ENCODE peak calls at places on chromosome 15, in four cellular contexts. L is HepG2, D is K562, P is H1. F is an unnamed sample.

GRCh38 chr15:83842281-83842680 is 188.4 kb downstream of the ADAMTSL3 start:
- DNase-seq in L (no peak), P (no peak), D (no peak), F (no peak)

GRCh38 chr15:69317392-69317841 is 18.7 kb downstream of the PAQR5 start:
- DNase-seq in L (no peak), D (no peak), P (no peak), F (no peak)

GRCh38 chr15:59611277-59612260 is at the start of gene GCNT3:
- DNase-seq in D (no peak), P (no peak), L (peak), F (peak)

GRCh38 chr15:52103217-52104207 is 9.1 kb downstream of the BCL2L10 start:
- DNase-seq in D (no peak), L (peak), P (no peak), F (peak)

GRCh38 chr15:70832176-70832575 is 21.8 kb downstream of the LARP6 start:
- DNase-seq in D (no peak), P (no peak), L (no peak), F (no peak)

GRCh38 chr15:80701676-80702311 is 6.7 kb downstream of the ABHD17C start:
- DNase-seq in D (no peak), L (no peak), P (no peak), F (no peak)

GRCh38 chr15:69359724-69360123 is 54.4 kb upstream of the KIF23 start:
- DNase-seq in D (no peak), L (no peak), P (no peak), F (peak)

GRCh38 chr15:61049934-61050333 is 179.2 kb downstream of the RORA start:
- DNase-seq in D (no peak), L (peak), P (no peak), F (peak)

GRCh38 chr15:23759964-23760363 is 72.9 kb upstream of the NDN start:
- DNase-seq in L (no peak), D (no peak), P (no peak), F (peak)

GRCh38 chr15:100995471-100996430 is 76.6 kb downstream of the LRRK1 start:
- DNase-seq in D (no peak), P (no peak), L (no peak), F (no peak)

GRCh38 chr15:88476635-88477038 is 9.1 kb downstream of the MRPS11 start:
- DNase-seq in L (peak), P (no peak), D (peak), F (peak)

GRCh38 chr15:55743615-55743978 is 645 bp upstream of the PRTG start:
- DNase-seq in D (no peak), L (no peak), P (no peak), F (peak)

GRCh38 chr15:40875996-40876740 is 2.1 kb upstream of the RHOV start:
- DNase-seq in D (no peak), L (no peak), P (no peak), F (no peak)

GRCh38 chr15:73081321-73081958 is 29.2 kb downstream of the NEO1 start:
- DNase-seq in D (peak), L (peak), P (no peak), F (peak)
- TF ChIP-seq JUN in D (no peak), L (no peak), P (no peak), F (no peak)

GRCh38 chr15:38197553-38197952 is 55.1 kb upstream of the SPRED1 start:
- DNase-seq in D (no peak), P (no peak), L (peak), F (no peak)

GRCh38 chr15:38205502-38206235 is 47.0 kb upstream of the SPRED1 start:
- DNase-seq in L (no peak), P (no peak), D (no peak), F (no peak)

GRCh38 chr15:38202356-38202755 is 50.3 kb upstream of the SPRED1 start:
- DNase-seq in P (no peak), L (no peak), D (no peak), F (no peak)

GRCh38 chr15:38196116-38196515 is 56.5 kb upstream of the SPRED1 start:
- DNase-seq in D (no peak), P (no peak), L (no peak), F (no peak)

GRCh38 chr15:38201714-38202113 is 50.9 kb upstream of the SPRED1 start:
- DNase-seq in D (no peak), P (no peak), L (peak), F (no peak)
- TF ChIP-seq HDAC2 in D (no peak), P (no peak), L (no peak), F (no peak)

DNA sequence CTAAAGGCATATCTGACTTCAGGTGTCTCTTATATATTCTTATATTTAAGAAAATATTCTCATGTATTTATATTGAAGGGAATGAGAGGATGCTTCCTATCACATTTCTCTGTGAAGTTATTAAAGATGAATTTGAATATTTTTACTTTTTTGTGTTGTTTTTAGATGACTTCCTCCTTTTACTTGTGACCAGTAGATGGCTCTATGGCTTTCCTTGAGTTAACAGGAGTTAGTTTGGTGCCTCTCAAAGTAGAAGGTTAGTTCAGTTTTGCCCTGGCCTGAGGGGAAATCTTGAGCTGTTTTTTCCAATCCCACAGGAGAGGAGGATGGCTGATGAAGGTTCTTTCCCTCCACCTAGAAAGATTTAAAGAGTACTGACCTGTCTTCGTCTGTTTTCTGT is 80.7 kb downstream of the SQOR start:
- DNase-seq in L (no peak), P (no peak), D (no peak), F (no peak)
- TF ChIP-seq RNF2 in L (no peak), P (no peak), D (no peak), F (no peak)

GRCh38 chr15:93253656-93254055 is 164.6 kb upstream of the RGMA start:
- DNase-seq in D (no peak), L (no peak), P (no peak), F (no peak)
- TF ChIP-seq JUN in D (no peak), L (no peak), P (no peak), F (no peak)